ENCODE peak calls at places on chromosome X, in six cellular contexts. M is neural crest cell, L is HCT116, N is kidney epithelial cell, X is AG04450, U is hepatocyte. T is an unnamed sample.

GRCh38 chrX:107935664-107936433 is 46.3 kb downstream of the TEX13B start:
- DNase-seq in M (no peak), L (no peak), N (no peak), X (no peak), U (peak), T (peak)

GRCh38 chrX:39196192-39197102 is 395.2 kb downstream of the MID1IP1 start:
- DNase-seq in M (no peak), L (peak), N (peak), X (no peak), U (no peak), T (peak)

GRCh38 chrX:154696328-154697045 is 43.1 kb upstream of the CTAG2 start:
- DNase-seq in M (no peak), L (no peak), N (no peak), X (no peak), U (no peak), T (peak)

GRCh38 chrX:120269379-120270035 is 18.9 kb downstream of the ZBTB33 start:
- DNase-seq in M (no peak), L (no peak), N (no peak), X (no peak), U (no peak), T (peak)

GRCh38 chrX:16610121-16610565 is 39.8 kb upstream of the S100G start:
- DNase-seq in M (no peak), L (no peak), N (no peak), X (no peak), U (no peak), T (peak)

GRCh38 chrX:155086202-155086840 is 15.0 kb downstream of the BRCC3 start:
- DNase-seq in M (peak), L (peak), N (no peak), X (no peak), U (peak), T (no peak)

GRCh38 chrX:9907645-9908387 is 59.3 kb upstream of the CLDN34 start:
- DNase-seq in M (no peak), L (no peak), N (no peak), X (peak), U (no peak), T (peak)

GRCh38 chrX:7606253-7606652 is 236.7 kb upstream of the VCX start:
- DNase-seq in M (no peak), L (no peak), N (no peak), X (no peak), U (no peak), T (no peak)

GRCh38 chrX:148609766-148610698 is 109.6 kb downstream of the AFF2 start:
- DNase-seq in M (no peak), L (no peak), N (no peak), X (no peak), U (peak), T (peak)

GRCh38 chrX:103747199-103747598 is 29.4 kb upstream of the PLP1 start:
- DNase-seq in M (no peak), L (no peak), N (no peak), X (no peak), U (no peak), T (no peak)

GRCh38 chrX:111447298-111447697 is 35.3 kb upstream of the DCX start:
- DNase-seq in M (peak), L (peak), N (no peak), X (no peak), U (peak), T (no peak)

GRCh38 chrX:54894159-54894558 is 26.5 kb upstream of the TRO start:
- DNase-seq in M (no peak), L (no peak), N (no peak), X (no peak), U (no peak), T (no peak)

GRCh38 chrX:107204063-107204605 is 2.1 kb downstream of the NUP62CL start:
- DNase-seq in M (no peak), L (no peak), N (no peak), X (no peak), U (peak), T (no peak)

GRCh38 chrX:40543661-40544328 is 37.0 kb upstream of the ATP6AP2 start:
- DNase-seq in M (peak), L (peak), N (peak), X (peak), U (peak), T (no peak)

GRCh38 chrX:39163585-39163984 is 362.3 kb downstream of the MID1IP1 start:
- DNase-seq in M (no peak), L (no peak), N (no peak), X (no peak), U (no peak), T (no peak)

DNA sequence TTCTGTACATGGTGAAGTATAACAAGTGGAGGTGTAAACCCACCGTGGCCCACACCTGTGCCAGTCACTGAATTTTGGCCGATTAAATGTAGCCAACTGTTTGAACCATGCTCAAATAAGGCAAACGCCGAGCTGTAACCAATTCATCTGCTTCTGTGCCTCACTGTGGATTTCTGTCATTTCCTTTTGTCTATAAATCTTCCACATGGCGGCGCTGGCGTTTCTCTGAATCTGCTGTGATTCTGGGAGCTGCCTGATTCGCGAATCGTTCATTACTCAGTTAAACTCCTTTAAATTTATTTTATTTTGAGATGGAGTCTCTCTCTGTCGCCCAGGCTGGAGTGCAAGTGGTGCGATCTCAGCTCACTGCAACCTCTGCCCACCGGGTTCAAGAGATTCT is 19.2 kb downstream of the SUPT20HL2 start:
- DNase-seq in M (peak), L (no peak), N (no peak), X (no peak), U (peak), T (no peak)
- TF ChIP-seq CTCF in M (peak), L (peak), N (no peak), X (no peak), U (peak), T (no peak)

GRCh38 chrX:145405012-145405411 is 157.7 kb downstream of the SPANXN1 start:
- DNase-seq in M (peak), L (peak), N (no peak), X (no peak), U (peak), T (peak)
- TF ChIP-seq CTCF in M (peak), L (peak), N (peak), X (peak), U (peak), T (peak)

GRCh38 chrX:96183843-96184242 is 500.8 kb upstream of the DIAPH2 start:
- DNase-seq in M (no peak), L (no peak), N (no peak), X (no peak), U (peak), T (no peak)
- TF ChIP-seq CTCF in M (peak), L (no peak), N (peak), X (peak), U (peak), T (no peak)

DNA sequence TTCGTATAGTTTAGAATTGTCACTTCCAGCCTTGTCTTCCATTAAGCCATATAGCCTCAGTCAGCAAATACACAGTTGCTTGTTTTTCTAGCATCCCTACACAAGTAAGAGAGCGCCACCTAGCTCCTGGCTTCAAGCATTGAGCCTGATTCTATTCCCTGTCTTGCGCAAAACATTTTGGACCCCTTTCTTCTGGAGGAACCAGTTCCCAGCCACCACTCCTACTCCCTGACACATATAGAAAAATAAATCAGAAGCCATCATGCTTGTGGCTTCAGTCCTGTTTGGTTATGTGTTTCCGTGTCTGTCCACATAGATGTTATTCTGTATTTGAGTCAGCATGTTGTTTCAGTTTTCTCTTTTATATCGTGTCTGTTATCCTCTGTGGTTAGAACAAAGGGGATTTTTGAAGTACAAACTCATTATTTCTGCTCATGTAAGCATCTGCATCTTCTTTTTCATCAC is 59.9 kb downstream of the GK start:
- DNase-seq in M (peak), L (peak), N (peak), X (peak), U (peak), T (peak)
- TF ChIP-seq CTCF in M (peak), L (peak), N (peak), X (peak), U (peak), T (peak)

DNA sequence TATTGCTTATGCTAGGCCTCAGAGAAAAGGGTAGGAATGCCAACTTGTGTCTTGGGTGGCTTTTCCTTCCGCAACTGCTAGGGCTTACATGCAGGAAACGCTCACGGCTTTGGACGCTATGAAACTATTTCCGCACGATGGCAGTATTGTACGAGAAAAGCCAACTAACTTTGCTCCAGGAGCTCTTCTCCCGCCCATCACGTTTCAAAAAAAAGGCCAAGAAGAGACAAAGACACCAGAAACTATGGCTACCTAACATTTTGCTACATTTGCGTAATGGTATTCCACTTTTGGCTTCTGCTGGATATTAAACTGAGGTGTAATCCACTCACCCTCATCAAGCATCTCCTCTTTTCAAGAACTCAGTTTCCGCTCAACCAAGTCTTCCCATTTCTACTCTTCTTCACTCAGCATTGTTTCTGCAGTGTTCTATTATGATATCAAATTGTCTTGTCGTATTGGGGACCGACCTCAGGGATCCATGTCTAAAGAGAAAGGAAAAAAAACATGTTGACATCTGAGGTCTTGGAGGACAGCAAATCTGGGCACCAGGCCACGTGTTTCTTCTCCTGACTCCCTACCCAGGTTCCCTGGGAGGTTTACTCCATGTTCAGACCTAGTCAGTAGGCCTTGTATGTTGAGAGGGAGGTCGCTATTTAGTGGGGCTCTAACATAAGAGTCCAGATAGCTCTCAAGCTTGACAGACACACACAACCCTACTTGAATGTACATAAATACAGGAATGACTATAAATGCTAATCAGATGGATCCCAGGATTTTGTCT is 239.4 kb upstream of the STK26 start:
- DNase-seq in M (no peak), L (no peak), N (peak), X (no peak), U (no peak), T (no peak)
- TF ChIP-seq CTCF in M (no peak), L (no peak), N (peak), X (no peak), U (no peak), T (no peak)

GRCh38 chrX:102651968-102652744 is 873 bp downstream of the GPRASP1 start:
- DNase-seq in M (peak), L (no peak), N (no peak), X (no peak), U (peak), T (no peak)
- TF ChIP-seq CTCF in M (peak), L (peak), N (peak), X (peak), U (peak), T (no peak)

GRCh38 chrX:153411988-153412574 is 809 bp downstream of the ZFP92 start:
- DNase-seq in M (no peak), L (no peak), N (no peak), X (no peak), U (no peak), T (no peak)
- TF ChIP-seq CTCF in M (no peak), L (no peak), N (no peak), X (no peak), U (no peak), T (no peak)

DNA sequence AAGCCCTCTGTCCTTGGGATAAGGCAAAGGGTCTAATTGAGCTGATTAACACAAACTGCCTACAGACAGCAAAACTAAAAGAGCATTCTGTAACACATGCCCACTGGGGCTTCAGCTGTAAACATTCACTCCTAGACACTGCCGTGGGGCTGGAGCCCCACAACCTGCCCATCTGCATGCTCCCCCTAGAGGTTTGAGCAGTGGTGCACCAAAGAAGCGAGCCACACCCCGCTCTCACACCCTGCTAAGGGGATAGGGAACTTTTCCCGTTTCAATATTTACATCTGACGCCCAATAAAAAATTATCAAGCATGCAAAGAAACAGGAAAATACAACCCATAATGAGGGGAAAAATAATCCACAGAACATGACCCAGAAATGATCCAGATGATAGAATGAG is 46.9 kb upstream of the HSD17B10 start:
- DNase-seq in M (no peak), L (no peak), N (no peak), X (no peak), U (no peak), T (no peak)
- TF ChIP-seq CTCF in M (peak), L (peak), N (peak), X (peak), U (no peak), T (peak)

DNA sequence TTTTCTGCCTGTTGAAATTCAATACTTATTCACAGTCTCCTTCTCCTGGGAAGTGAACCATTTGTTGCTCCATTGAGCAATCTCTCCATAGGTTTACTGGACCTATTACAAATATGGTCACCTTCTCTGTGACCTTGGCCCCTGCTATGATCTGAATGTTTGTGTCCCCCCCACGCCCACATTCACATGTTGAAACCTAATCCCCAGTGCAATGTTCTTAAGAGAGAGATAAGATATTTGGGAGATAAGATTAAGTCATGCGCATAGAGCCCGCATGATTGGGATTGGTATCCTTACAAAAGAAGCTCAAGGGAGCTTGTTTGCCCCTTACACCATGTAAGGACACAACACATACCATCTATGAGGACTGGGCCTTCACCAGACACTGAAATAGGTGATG is 54.1 kb upstream of the GABRE start:
- DNase-seq in M (no peak), L (no peak), N (no peak), X (no peak), U (no peak), T (no peak)
- TF ChIP-seq CTCF in M (no peak), L (no peak), N (no peak), X (no peak), U (no peak), T (no peak)

DNA sequence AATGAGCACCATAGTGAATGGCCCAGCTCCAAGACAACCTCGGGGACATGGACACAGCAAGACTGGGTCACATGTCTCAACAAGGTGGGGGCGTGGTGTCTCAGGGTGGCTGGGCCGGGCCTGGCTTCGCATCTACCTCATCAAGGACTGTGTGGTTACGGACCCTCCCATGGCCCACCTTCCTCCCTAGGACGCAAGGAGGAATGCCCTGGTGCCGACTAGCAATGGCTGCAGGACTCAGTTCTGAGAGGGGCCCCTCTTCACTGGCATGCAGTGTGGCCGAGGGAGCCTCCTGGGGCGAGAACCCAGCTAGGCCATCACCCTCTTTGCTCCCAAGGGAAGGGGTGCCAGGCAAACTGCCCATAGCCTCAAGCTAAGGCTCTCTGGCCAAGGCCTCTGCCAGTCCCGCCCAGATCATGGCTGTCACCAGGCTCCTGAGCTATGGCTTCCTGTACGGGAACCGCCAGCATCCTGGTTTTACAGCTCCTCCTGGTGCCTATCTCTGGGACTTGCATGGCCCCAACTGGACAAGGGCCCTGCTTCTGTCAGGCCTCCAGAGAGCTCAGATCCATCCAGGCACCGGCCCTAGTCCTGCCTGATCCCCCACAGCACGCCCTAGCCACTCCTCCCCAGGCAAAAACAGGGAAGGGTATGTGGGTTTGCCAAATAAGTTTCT is 218.0 kb upstream of the AGTR2 start:
- DNase-seq in M (no peak), L (no peak), N (no peak), X (no peak), U (no peak), T (no peak)
- TF ChIP-seq CTCF in M (no peak), L (peak), N (no peak), X (no peak), U (no peak), T (no peak)